ENCODE peak calls at places on chromosomes 6 and 20, in six cellular contexts. Q, A, F, D, O and Y are unnamed samples.

GRCh38 chr20:57714409-57715267 is 4.8 kb upstream of the PMEPA1 start:
- DNase-seq in Q (no peak), A (no peak), F (no peak), D (peak; percentile 69), O (peak; percentile 91), Y (no peak)

GRCh38 chr6:152423216-152424103 is 213.7 kb downstream of the SYNE1 start:
- DNase-seq in Q (no peak), A (no peak), F (no peak), D (no peak), O (no peak), Y (no peak)

GRCh38 chr20:57426831-57427230 is 35.6 kb downstream of the RBM38 start:
- DNase-seq in Q (no peak), A (no peak), F (no peak), D (no peak), O (no peak), Y (no peak)

GRCh38 chr6:7052441-7052936 is 55.3 kb upstream of the RREB1 start:
- DNase-seq in Q (no peak), A (no peak), F (no peak), D (peak; percentile 65), O (no peak), Y (no peak)

GRCh38 chr6:106170030-106170791 is 84.1 kb downstream of the PRDM1 start:
- DNase-seq in Q (no peak), A (no peak), F (no peak), D (no peak), O (no peak), Y (no peak)

GRCh38 chr6:16168858-16169257 is 40.0 kb downstream of the MYLIP start:
- DNase-seq in Q (no peak), A (peak; percentile 10), F (no peak), D (peak; percentile 37), O (no peak), Y (no peak)

GRCh38 chr20:61435184-61435822 is 183.2 kb downstream of the CDH4 start:
- DNase-seq in Q (no peak), A (no peak), F (no peak), D (no peak), O (peak; percentile 52), Y (no peak)

GRCh38 chr20:64149809-64150560 is 14.3 kb upstream of the MYT1 start:
- DNase-seq in Q (no peak), A (no peak), F (no peak), D (no peak), O (no peak), Y (no peak)

GRCh38 chr6:116393430-116393829 is 22.7 kb downstream of the DSE start:
- DNase-seq in Q (no peak), A (no peak), F (no peak), D (no peak), O (no peak), Y (no peak)

GRCh38 chr6:123909989-123910388 is 106.3 kb downstream of the NKAIN2 start:
- DNase-seq in Q (no peak), A (no peak), F (no peak), D (no peak), O (no peak), Y (no peak)

GRCh38 chr20:57501461-57502330 is 23.2 kb downstream of the CTCFL start:
- DNase-seq in Q (no peak), A (no peak), F (no peak), D (no peak), O (no peak), Y (no peak)

GRCh38 chr6:7169296-7169721 is 61.5 kb downstream of the RREB1 start:
- DNase-seq in Q (no peak), A (no peak), F (no peak), D (no peak), O (peak; percentile 87), Y (no peak)

GRCh38 chr6:31899215-31899614 is 1.7 kb upstream of the EHMT2 start:
- DNase-seq in Q (no peak), A (no peak), F (no peak), D (no peak), O (no peak), Y (no peak)
- H3K4me3 ChIP-seq in Q (no peak overlapping the region), A (no peak overlapping the region), F (no peak overlapping the region), D (no peak overlapping the region), O (no peak overlapping the region), Y (no peak overlapping the region)

GRCh38 chr6:8539446-8539845 is 104.1 kb upstream of the SLC35B3 start:
- DNase-seq in Q (no peak), A (peak; percentile 7), F (no peak), D (no peak), O (no peak), Y (no peak)
- TF ChIP-seq CTCF in Q (peak; percentile 20), A (no peak), F (no peak), D (no peak), O (no peak), Y (peak; percentile 25)

DNA sequence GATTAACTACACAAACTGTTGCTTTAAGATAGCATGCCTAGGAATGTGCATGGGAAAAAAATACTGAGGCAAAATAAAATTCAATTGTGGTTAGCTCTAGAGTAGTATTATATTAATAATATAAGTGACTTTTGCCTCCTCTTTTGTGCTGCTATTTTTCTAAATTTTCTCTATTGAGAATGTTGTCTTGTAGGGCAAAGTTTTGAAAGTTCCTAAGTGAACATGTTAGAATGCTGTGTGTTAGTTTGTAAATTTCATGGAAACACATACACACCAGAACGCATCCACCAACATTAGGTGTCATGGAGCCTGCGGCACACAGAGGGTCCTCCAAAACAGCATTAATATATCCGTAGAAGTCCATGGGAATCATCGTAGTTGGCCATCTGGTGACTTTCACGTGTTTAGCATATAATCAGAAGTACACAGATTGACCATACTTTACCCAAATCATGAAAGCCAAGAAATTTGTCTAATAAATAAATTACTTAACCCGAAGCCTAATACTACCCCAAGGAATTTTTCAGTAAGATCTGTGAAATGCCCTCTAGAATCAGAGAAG is 25.6 kb downstream of the ARHGAP18 start:
- DNase-seq in Q (no peak), A (no peak), F (no peak), D (no peak), O (no peak), Y (no peak)
- H3K4me3 ChIP-seq in Q (no peak overlapping the region), A (no peak overlapping the region), F (no peak overlapping the region), D (no peak overlapping the region), O (no peak overlapping the region), Y (no peak overlapping the region)

GRCh38 chr6:154615483-154616025 is 105.1 kb upstream of the CNKSR3 start:
- DNase-seq in Q (peak; percentile 33), A (peak; percentile 80), F (peak; percentile 32), D (peak; percentile 60), O (peak; percentile 80), Y (no peak)
- TF ChIP-seq CTCF in Q (peak; percentile 42), A (peak; percentile 36), F (no peak), D (no peak), O (no peak), Y (no peak)

GRCh38 chr20:13265941-13266340 is 44.9 kb downstream of the ISM1 start:
- DNase-seq in Q (no peak), A (no peak), F (no peak), D (no peak), O (no peak), Y (no peak)
- H3K4me3 ChIP-seq in Q (no peak overlapping the region), A (no peak overlapping the region), F (no peak overlapping the region), D (no peak overlapping the region), O (no peak overlapping the region), Y (no peak overlapping the region)

DNA sequence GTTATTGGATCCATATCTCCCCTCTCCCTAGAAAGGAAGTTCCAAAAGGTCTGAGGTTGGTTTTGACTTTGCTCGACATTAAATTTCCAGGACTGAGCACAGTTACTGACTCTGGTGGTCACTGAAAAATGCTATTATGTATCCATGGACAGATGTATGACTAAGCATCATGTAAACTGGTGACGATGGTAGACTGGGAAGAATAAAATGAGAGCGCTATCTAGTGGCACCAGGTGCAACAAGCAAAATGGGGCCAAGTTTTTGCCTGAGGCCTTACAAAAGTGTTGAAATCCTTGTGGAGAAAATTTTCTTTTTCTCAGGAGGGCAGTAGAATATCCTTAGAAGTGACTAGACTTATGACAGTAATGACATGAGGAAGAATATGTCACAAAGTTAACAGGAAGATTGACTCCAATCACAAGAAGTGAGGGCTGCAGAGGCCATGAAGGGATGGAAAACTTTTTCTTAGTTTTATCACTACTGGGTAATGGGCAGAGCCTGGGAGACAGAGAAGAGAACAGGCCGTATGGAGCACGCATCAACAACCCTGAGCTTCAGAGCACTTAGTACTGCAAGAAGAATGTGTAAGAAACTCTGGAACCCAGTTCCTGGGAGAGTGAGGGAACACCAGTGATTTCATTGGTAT is 88.9 kb upstream of the ELOVL5 start:
- DNase-seq in Q (peak; percentile 48), A (peak; percentile 67), F (peak; percentile 60), D (peak; percentile 91), O (no peak), Y (no peak)
- TF ChIP-seq CTCF in Q (peak; percentile 82), A (peak; percentile 75), F (peak; percentile 75), D (peak; percentile 93), O (peak; percentile 18), Y (peak; percentile 54)